ENCODE peak calls at places on chromosomes 2 and 18, in four cellular contexts. One of them, this sample, is unnamed.

GRCh38 chr18:2534906-2535305 is 36.4 kb downstream of the METTL4 start:
- DNase-seq in vagina: no peak
- DNase-seq in heart right ventricle: no peak
- DNase-seq in cardiac muscle cell: no peak
- DNase-seq in this sample: no peak

GRCh38 chr2:132374551-132374950 is 42.1 kb upstream of the GPR39 start:
- DNase-seq in vagina: no peak
- DNase-seq in cardiac muscle cell: no peak
- DNase-seq in heart right ventricle: no peak
- DNase-seq in this sample: no peak

GRCh38 chr2:112706170-112706664 is 14.6 kb upstream of the NT5DC4 start:
- DNase-seq in heart right ventricle: no peak
- DNase-seq in vagina: no peak
- DNase-seq in cardiac muscle cell: peak; percentile 82
- DNase-seq in this sample: no peak

GRCh38 chr2:173354601-173355131 is at the start of gene CDCA7:
- DNase-seq in vagina: no peak
- DNase-seq in heart right ventricle: peak; percentile 39
- DNase-seq in cardiac muscle cell: peak; percentile 70
- DNase-seq in this sample: peak; percentile 35

GRCh38 chr2:74746480-74746879 is 87.4 kb upstream of the HK2 start:
- DNase-seq in heart right ventricle: no peak
- DNase-seq in vagina: no peak
- DNase-seq in cardiac muscle cell: no peak
- DNase-seq in this sample: no peak

GRCh38 chr18:62088146-62088545 is 98.7 kb downstream of the PIGN start:
- DNase-seq in vagina: no peak
- DNase-seq in cardiac muscle cell: peak; percentile 54
- DNase-seq in heart right ventricle: no peak
- DNase-seq in this sample: no peak

GRCh38 chr2:25234756-25235155 is 66.4 kb upstream of the POMC start:
- DNase-seq in cardiac muscle cell: no peak
- DNase-seq in heart right ventricle: no peak
- DNase-seq in vagina: no peak
- DNase-seq in this sample: no peak

GRCh38 chr2:35454966-35455638 is 900.5 kb upstream of the CRIM1 start:
- DNase-seq in heart right ventricle: no peak
- DNase-seq in vagina: no peak
- DNase-seq in cardiac muscle cell: peak; percentile 1
- DNase-seq in this sample: no peak

GRCh38 chr2:111119004-111119846 is 1.5 kb upstream of the BCL2L11 start:
- DNase-seq in vagina: no peak
- DNase-seq in heart right ventricle: no peak
- DNase-seq in cardiac muscle cell: no peak
- DNase-seq in this sample: no peak

GRCh38 chr2:137659616-137660015 is 304.7 kb upstream of the HNMT start:
- DNase-seq in cardiac muscle cell: no peak
- DNase-seq in vagina: no peak
- DNase-seq in heart right ventricle: no peak
- DNase-seq in this sample: no peak

GRCh38 chr2:25380586-25381360 is 39.0 kb upstream of the DNMT3A start:
- DNase-seq in vagina: peak; percentile 95
- DNase-seq in heart right ventricle: no peak
- DNase-seq in cardiac muscle cell: no peak
- DNase-seq in this sample: no peak

GRCh38 chr18:57984490-57985109 is 59.4 kb upstream of the NEDD4L start:
- DNase-seq in vagina: no peak
- DNase-seq in cardiac muscle cell: no peak
- DNase-seq in heart right ventricle: no peak
- DNase-seq in this sample: no peak

GRCh38 chr18:57025525-57025924 is 121.4 kb upstream of the BOD1L2 start:
- DNase-seq in vagina: no peak
- DNase-seq in cardiac muscle cell: no peak
- DNase-seq in heart right ventricle: no peak
- DNase-seq in this sample: no peak

GRCh38 chr2:45626387-45627010 is 15.4 kb upstream of the SRBD1 start:
- DNase-seq in heart right ventricle: no peak
- DNase-seq in vagina: no peak
- DNase-seq in cardiac muscle cell: no peak
- DNase-seq in this sample: no peak
- H3K27me3 ChIP-seq in heart right ventricle: no peaks in the 10 kb centered on the region
- H3K27me3 ChIP-seq in vagina: no peaks in the 10 kb centered on the region
- H3K27me3 ChIP-seq in cardiac muscle cell: no peaks in the 10 kb centered on the region
- H3K27me3 ChIP-seq in this sample: no peaks in the 10 kb centered on the region

GRCh38 chr18:22507055-22507454 is 89.3 kb upstream of the CTAGE1 start:
- DNase-seq in cardiac muscle cell: no peak
- DNase-seq in heart right ventricle: no peak
- DNase-seq in vagina: no peak
- DNase-seq in this sample: no peak

GRCh38 chr18:22503803-22504202 is 86.1 kb upstream of the CTAGE1 start:
- DNase-seq in heart right ventricle: peak; percentile 57
- DNase-seq in vagina: no peak
- DNase-seq in cardiac muscle cell: peak; percentile 94
- DNase-seq in this sample: no peak

GRCh38 chr18:22504251-22504650 is 86.5 kb upstream of the CTAGE1 start:
- DNase-seq in vagina: no peak
- DNase-seq in cardiac muscle cell: no peak
- DNase-seq in heart right ventricle: no peak
- DNase-seq in this sample: no peak

GRCh38 chr18:22504665-22505064 is 87.0 kb upstream of the CTAGE1 start:
- DNase-seq in cardiac muscle cell: no peak
- DNase-seq in heart right ventricle: no peak
- DNase-seq in vagina: no peak
- DNase-seq in this sample: no peak

GRCh38 chr18:22505136-22505535 is 87.4 kb upstream of the CTAGE1 start:
- DNase-seq in heart right ventricle: no peak
- DNase-seq in vagina: no peak
- DNase-seq in cardiac muscle cell: peak; percentile 38
- DNase-seq in this sample: no peak
- H3K27ac ChIP-seq in heart right ventricle: no peak overlapping the region
- H3K27ac ChIP-seq in vagina: peak overlapping the region; percentile 66
- H3K27ac ChIP-seq in cardiac muscle cell: no peak overlapping the region
- H3K27ac ChIP-seq in this sample: no peak overlapping the region

GRCh38 chr2:119531292-119531691 is 7.0 kb upstream of the SCTR start:
- DNase-seq in vagina: no peak
- DNase-seq in heart right ventricle: no peak
- DNase-seq in cardiac muscle cell: no peak
- DNase-seq in this sample: no peak
- H3K27me3 ChIP-seq in vagina: no peaks in the 10 kb centered on the region
- H3K27me3 ChIP-seq in heart right ventricle: peaks cover 6% of the 10 kb centered on the region
- H3K27me3 ChIP-seq in cardiac muscle cell: no peaks in the 10 kb centered on the region
- H3K27me3 ChIP-seq in this sample: peaks cover 17% of the 10 kb centered on the region

DNA sequence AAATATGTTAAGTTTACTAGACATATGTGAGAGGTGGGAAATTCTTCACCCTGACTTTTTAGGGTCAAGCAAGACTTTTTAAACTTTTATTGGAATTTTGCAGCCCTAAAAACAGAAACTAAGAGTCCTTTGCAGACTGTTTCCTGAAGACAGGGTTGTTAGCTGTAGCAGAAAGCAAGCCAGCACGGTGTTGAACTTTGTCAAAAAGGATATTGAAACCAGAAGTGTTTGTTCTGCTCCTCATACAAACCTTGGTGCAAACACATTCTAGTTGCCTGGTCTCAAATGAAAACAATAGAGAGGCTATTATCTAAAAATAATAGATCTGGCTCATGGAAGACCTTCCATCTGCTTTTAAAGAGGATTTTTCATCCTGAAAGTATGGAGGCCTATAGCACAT is 65.8 kb upstream of the IGFBP5 start:
- DNase-seq in vagina: no peak
- DNase-seq in heart right ventricle: no peak
- DNase-seq in cardiac muscle cell: no peak
- DNase-seq in this sample: no peak
- H3K27ac ChIP-seq in vagina: peak overlapping the region; percentile 4
- H3K27ac ChIP-seq in heart right ventricle: no peak overlapping the region
- H3K27ac ChIP-seq in cardiac muscle cell: no peak overlapping the region
- H3K27ac ChIP-seq in this sample: no peak overlapping the region

DNA sequence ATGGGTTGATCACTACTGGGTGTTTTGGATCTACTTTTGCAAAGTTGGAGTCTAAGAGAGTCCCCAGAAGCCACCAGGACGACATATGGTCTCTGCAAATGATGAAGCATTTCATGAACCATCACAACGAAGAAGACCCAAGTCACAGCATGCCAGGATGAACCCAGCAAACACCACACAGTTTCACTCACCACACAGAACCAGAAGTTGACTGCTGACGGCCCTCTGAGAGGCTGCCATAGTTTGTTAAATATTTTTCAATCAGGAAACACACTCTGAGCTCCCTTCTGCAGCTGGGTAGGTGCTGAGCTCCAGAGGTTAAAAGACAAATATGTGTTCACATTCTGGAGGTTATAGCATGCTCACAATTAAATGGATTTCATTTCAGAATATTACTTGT is 271.4 kb downstream of the DCDC2C start:
- DNase-seq in heart right ventricle: no peak
- DNase-seq in vagina: no peak
- DNase-seq in cardiac muscle cell: no peak
- DNase-seq in this sample: no peak
- H3K27me3 ChIP-seq in heart right ventricle: no peaks in the 10 kb centered on the region
- H3K27me3 ChIP-seq in vagina: no peaks in the 10 kb centered on the region
- H3K27me3 ChIP-seq in cardiac muscle cell: no peaks in the 10 kb centered on the region
- H3K27me3 ChIP-seq in this sample: no peaks in the 10 kb centered on the region